ENCODE peak calls at places on chromosome 4, in eight cellular contexts. Z is lung, B is mammary epithelial cell, E is astrocyte of the cerebellum, C is HL-60, L is left ventricle myocardium inferior, A is AG04450, M is mucosa of descending colon. D is an unnamed sample.

GRCh38 chr4:137609693-137610450 is 77.6 kb upstream of the PCDH18 start:
- DNase-seq in Z (no peak), B (no peak), E (no peak), C (no peak), L (no peak), A (peak; percentile 53), M (no peak), D (no peak)

GRCh38 chr4:47837582-47838294 is at the start of gene CORIN:
- DNase-seq in Z (no peak), B (no peak), E (no peak), C (no peak), L (no peak), A (no peak), M (peak; percentile 61), D (peak; percentile 10)

GRCh38 chr4:99816611-99817309 is at the start of gene DAPP1:
- DNase-seq in Z (peak; percentile 40), B (peak; percentile 99), E (no peak), C (peak; percentile 71), L (peak; percentile 17), A (no peak), M (peak; percentile 83), D (peak; percentile 100)

GRCh38 chr4:169109276-169109675 is 99.2 kb upstream of the CBR4 start:
- DNase-seq in Z (no peak), B (no peak), E (no peak), C (no peak), L (no peak), A (no peak), M (no peak), D (no peak)

GRCh38 chr4:138347561-138347960 is 105.4 kb upstream of the SLC7A11 start:
- DNase-seq in Z (no peak), B (no peak), E (no peak), C (no peak), L (no peak), A (no peak), M (no peak), D (no peak)

GRCh38 chr4:188657365-188657764 is 518.1 kb downstream of the TRIML1 start:
- DNase-seq in Z (no peak), B (no peak), E (no peak), C (no peak), L (no peak), A (no peak), M (no peak), D (no peak)

GRCh38 chr4:1360423-1361283 is 13.6 kb downstream of the UVSSA start:
- DNase-seq in Z (no peak), B (no peak), E (no peak), C (no peak), L (no peak), A (peak; percentile 18), M (no peak), D (no peak)

GRCh38 chr4:185357220-185357619 is 38.5 kb downstream of the LRP2BP start:
- DNase-seq in Z (no peak), B (no peak), E (no peak), C (no peak), L (no peak), A (no peak), M (no peak), D (no peak)

GRCh38 chr4:112284166-112284565 is 1.5 kb downstream of the TIFA start:
- DNase-seq in Z (no peak), B (peak; percentile 34), E (no peak), C (no peak), L (no peak), A (no peak), M (no peak), D (peak; percentile 11)

GRCh38 chr4:37157403-37158167 is 87.0 kb upstream of the NWD2 start:
- DNase-seq in Z (no peak), B (no peak), E (no peak), C (no peak), L (no peak), A (no peak), M (no peak), D (no peak)

GRCh38 chr4:13700196-13701140 is 72.9 kb upstream of the BOD1L1 start:
- DNase-seq in Z (no peak), B (peak; percentile 88), E (peak; percentile 71), C (no peak), L (no peak), A (peak; percentile 59), M (no peak), D (peak; percentile 85)

GRCh38 chr4:57078685-57079521 is 31.3 kb downstream of the IGFBP7 start:
- DNase-seq in Z (no peak), B (peak; percentile 90), E (no peak), C (no peak), L (no peak), A (no peak), M (no peak), D (peak; percentile 93)

GRCh38 chr4:71186566-71187398 is 152.0 kb upstream of the SLC4A4 start:
- DNase-seq in Z (peak; percentile 56), B (peak; percentile 20), E (no peak), C (no peak), L (peak; percentile 63), A (no peak), M (peak; percentile 79), D (peak; percentile 19)

GRCh38 chr4:86448891-86449290 is 89.0 kb upstream of the MAPK10 start:
- DNase-seq in Z (no peak), B (no peak), E (no peak), C (no peak), L (no peak), A (no peak), M (no peak), D (no peak)

GRCh38 chr4:81896936-81897335 is 425.2 kb upstream of the RASGEF1B start:
- DNase-seq in Z (no peak), B (peak; percentile 90), E (no peak), C (no peak), L (no peak), A (no peak), M (no peak), D (peak; percentile 56)

GRCh38 chr4:153348006-153348405 is 3.5 kb downstream of the MND1 start:
- DNase-seq in Z (no peak), B (no peak), E (no peak), C (no peak), L (no peak), A (no peak), M (no peak), D (no peak)

GRCh38 chr4:153346031-153346430 is 1.5 kb downstream of the MND1 start:
- DNase-seq in Z (no peak), B (no peak), E (no peak), C (no peak), L (no peak), A (no peak), M (no peak), D (no peak)

GRCh38 chr4:153345011-153345981 is 808 bp downstream of the MND1 start:
- DNase-seq in Z (peak; percentile 33), B (peak; percentile 74), E (no peak), C (peak; percentile 35), L (no peak), A (no peak), M (peak; percentile 59), D (peak; percentile 57)

GRCh38 chr4:153347117-153347516 is 2.6 kb downstream of the MND1 start:
- DNase-seq in Z (no peak), B (no peak), E (no peak), C (no peak), L (no peak), A (no peak), M (no peak), D (no peak)

DNA sequence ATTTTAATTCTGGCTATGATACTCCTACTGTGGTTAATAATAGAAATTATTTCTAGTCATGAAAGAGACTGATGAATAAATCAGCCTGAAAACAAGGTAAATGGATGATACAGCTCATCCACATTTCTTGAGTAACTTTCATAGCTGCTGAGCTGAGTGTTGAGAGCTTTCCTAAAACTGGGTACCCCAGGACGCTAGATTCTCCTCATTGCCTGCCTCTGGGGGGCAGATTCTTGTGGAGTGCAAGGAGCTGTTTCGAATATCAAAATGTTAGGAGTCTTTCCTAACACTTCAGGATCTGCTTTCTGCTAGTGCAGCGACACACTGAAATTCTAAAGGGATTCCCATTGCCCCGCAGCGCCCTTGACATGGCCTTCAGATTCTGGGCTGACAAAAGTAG is 2.1 kb downstream of the MND1 start:
- DNase-seq in Z (no peak), B (no peak), E (no peak), C (no peak), L (no peak), A (no peak), M (no peak), D (no peak)
- H3K4me3 ChIP-seq in Z (no peak overlapping the region), B (no peak overlapping the region), E (no peak overlapping the region), C (no peak overlapping the region), L (no peak overlapping the region), A (no peak overlapping the region), M (no peak overlapping the region), D (no peak overlapping the region)

GRCh38 chr4:8191136-8191747 is 7.8 kb upstream of the SH3TC1 start:
- DNase-seq in Z (peak; percentile 63), B (peak; percentile 70), E (no peak), C (no peak), L (peak; percentile 73), A (no peak), M (no peak), D (peak; percentile 81)

GRCh38 chr4:8195841-8196460 is 3.1 kb upstream of the SH3TC1 start:
- DNase-seq in Z (no peak), B (no peak), E (no peak), C (no peak), L (no peak), A (no peak), M (no peak), D (no peak)

GRCh38 chr4:8195431-8195830 is 3.7 kb upstream of the SH3TC1 start:
- DNase-seq in Z (no peak), B (no peak), E (no peak), C (no peak), L (no peak), A (no peak), M (no peak), D (no peak)

GRCh38 chr4:8194306-8195242 is 4.5 kb upstream of the SH3TC1 start:
- DNase-seq in Z (no peak), B (no peak), E (no peak), C (no peak), L (no peak), A (no peak), M (no peak), D (no peak)

GRCh38 chr4:8192748-8193738 is 6.0 kb upstream of the SH3TC1 start:
- DNase-seq in Z (peak; percentile 53), B (no peak), E (no peak), C (no peak), L (peak; percentile 50), A (no peak), M (no peak), D (peak; percentile 83)
- TF ChIP-seq CTCF in Z (peak; percentile 36), B (peak; percentile 48), E (peak; percentile 26), C (no peak), L (peak; percentile 55), A (no peak), M (no peak), D (peak; percentile 52)

DNA sequence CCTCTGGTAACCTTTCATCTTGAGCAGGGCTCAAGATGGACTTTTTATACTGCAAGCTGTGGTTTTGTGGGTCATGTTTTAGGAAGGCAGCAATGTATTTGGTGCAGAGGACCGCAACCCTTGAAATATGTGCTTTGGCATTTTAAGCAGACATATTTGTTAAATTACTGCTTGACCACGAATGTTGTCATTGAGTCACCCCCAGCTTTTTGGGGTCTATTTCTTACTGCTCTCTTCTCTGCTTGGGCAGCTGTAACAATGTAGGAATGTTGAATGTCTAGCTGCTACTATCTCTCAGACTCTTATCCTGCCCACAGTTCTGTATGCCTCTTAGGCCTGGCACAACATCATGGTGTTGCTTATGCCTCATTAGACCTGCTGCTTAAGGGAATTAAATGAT is 6.0 kb downstream of the RBPJ start:
- DNase-seq in Z (no peak), B (peak; percentile 62), E (peak; percentile 91), C (no peak), L (no peak), A (peak; percentile 89), M (no peak), D (peak; percentile 30)
- H3K4me3 ChIP-seq in Z (no peak overlapping the region), B (no peak overlapping the region), E (no peak overlapping the region), C (no peak overlapping the region), L (no peak overlapping the region), A (peak overlapping the region; percentile 18), M (no peak overlapping the region), D (no peak overlapping the region)

GRCh38 chr4:110631582-110632505 is 9.0 kb upstream of the PITX2 start:
- DNase-seq in Z (peak; percentile 71), B (peak; percentile 56), E (peak; percentile 69), C (peak; percentile 64), L (peak; percentile 49), A (peak; percentile 32), M (peak; percentile 70), D (peak; percentile 85)
- TF ChIP-seq CTCF in Z (peak; percentile 34), B (peak; percentile 86), E (peak; percentile 79), C (peak; percentile 61), L (peak; percentile 70), A (peak; percentile 83), M (peak; percentile 31), D (peak; percentile 77)